ENCODE peak calls at places on chromosomes 5 and 9, in seven cellular contexts. One of them, this sample, is unnamed.

GRCh38 chr5:52837068-52837467 is 49.4 kb downstream of the ITGA1 start:
- DNase-seq in fibroblast of mammary gland: peak
- DNase-seq in HCT116: no peak
- DNase-seq in lower leg skin: no peak
- DNase-seq in AG10803: no peak
- DNase-seq in bronchial epithelial cell: no peak
- DNase-seq in progenitor cell of endocrine pancreas: no peak
- DNase-seq in this sample: no peak

GRCh38 chr5:102668220-102668930 is 86.7 kb upstream of the PAM start:
- DNase-seq in fibroblast of mammary gland: no peak
- DNase-seq in HCT116: no peak
- DNase-seq in lower leg skin: no peak
- DNase-seq in AG10803: no peak
- DNase-seq in bronchial epithelial cell: peak
- DNase-seq in progenitor cell of endocrine pancreas: no peak
- DNase-seq in this sample: no peak

GRCh38 chr5:7850241-7850532 is 746 bp downstream of the CFAP90 start:
- DNase-seq in fibroblast of mammary gland: no peak
- DNase-seq in HCT116: no peak
- DNase-seq in lower leg skin: no peak
- DNase-seq in AG10803: no peak
- DNase-seq in bronchial epithelial cell: no peak
- DNase-seq in progenitor cell of endocrine pancreas: no peak
- DNase-seq in this sample: no peak

GRCh38 chr5:50553560-50553984 is 112.5 kb upstream of the EMB start:
- DNase-seq in fibroblast of mammary gland: no peak
- DNase-seq in HCT116: no peak
- DNase-seq in lower leg skin: no peak
- DNase-seq in AG10803: no peak
- DNase-seq in bronchial epithelial cell: peak
- DNase-seq in progenitor cell of endocrine pancreas: no peak
- DNase-seq in this sample: no peak

GRCh38 chr5:133119233-133119711 is 67.5 kb downstream of the HSPA4 start:
- DNase-seq in fibroblast of mammary gland: no peak
- DNase-seq in HCT116: no peak
- DNase-seq in lower leg skin: peak
- DNase-seq in AG10803: no peak
- DNase-seq in bronchial epithelial cell: no peak
- DNase-seq in progenitor cell of endocrine pancreas: no peak
- DNase-seq in this sample: no peak

GRCh38 chr9:126122901-126123616 is 203.6 kb upstream of the MVB12B start:
- DNase-seq in fibroblast of mammary gland: no peak
- DNase-seq in HCT116: no peak
- DNase-seq in lower leg skin: peak
- DNase-seq in AG10803: no peak
- DNase-seq in bronchial epithelial cell: no peak
- DNase-seq in progenitor cell of endocrine pancreas: no peak
- DNase-seq in this sample: no peak

GRCh38 chr5:31385774-31386537 is 145.9 kb downstream of the DROSHA start:
- DNase-seq in fibroblast of mammary gland: peak
- DNase-seq in HCT116: no peak
- DNase-seq in lower leg skin: no peak
- DNase-seq in AG10803: no peak
- DNase-seq in bronchial epithelial cell: no peak
- DNase-seq in progenitor cell of endocrine pancreas: no peak
- DNase-seq in this sample: no peak

GRCh38 chr9:71767421-71768321 is 642 bp downstream of the CEMIP2 start:
- DNase-seq in fibroblast of mammary gland: peak
- DNase-seq in HCT116: no peak
- DNase-seq in lower leg skin: peak
- DNase-seq in AG10803: no peak
- DNase-seq in bronchial epithelial cell: no peak
- DNase-seq in progenitor cell of endocrine pancreas: no peak
- DNase-seq in this sample: no peak

GRCh38 chr9:95344735-95345134 is 27.2 kb upstream of the FANCC start:
- DNase-seq in fibroblast of mammary gland: no peak
- DNase-seq in HCT116: no peak
- DNase-seq in lower leg skin: no peak
- DNase-seq in AG10803: no peak
- DNase-seq in bronchial epithelial cell: no peak
- DNase-seq in progenitor cell of endocrine pancreas: no peak
- DNase-seq in this sample: no peak

GRCh38 chr5:98772415-98773213 is 849 bp upstream of the RGMB start:
- DNase-seq in fibroblast of mammary gland: no peak
- DNase-seq in HCT116: peak
- DNase-seq in lower leg skin: peak
- DNase-seq in AG10803: no peak
- DNase-seq in bronchial epithelial cell: peak
- DNase-seq in progenitor cell of endocrine pancreas: peak
- DNase-seq in this sample: no peak

GRCh38 chr5:98774192-98775046 is 956 bp downstream of the RGMB start:
- DNase-seq in fibroblast of mammary gland: peak
- DNase-seq in HCT116: no peak
- DNase-seq in lower leg skin: peak
- DNase-seq in AG10803: peak
- DNase-seq in bronchial epithelial cell: peak
- DNase-seq in progenitor cell of endocrine pancreas: peak
- DNase-seq in this sample: no peak

GRCh38 chr5:98775246-98775961 is 1.9 kb downstream of the RGMB start:
- DNase-seq in fibroblast of mammary gland: no peak
- DNase-seq in HCT116: no peak
- DNase-seq in lower leg skin: no peak
- DNase-seq in AG10803: no peak
- DNase-seq in bronchial epithelial cell: no peak
- DNase-seq in progenitor cell of endocrine pancreas: no peak
- DNase-seq in this sample: no peak

GRCh38 chr5:98773214-98773463 is 324 bp upstream of the RGMB start:
- DNase-seq in fibroblast of mammary gland: no peak
- DNase-seq in HCT116: no peak
- DNase-seq in lower leg skin: no peak
- DNase-seq in AG10803: no peak
- DNase-seq in bronchial epithelial cell: no peak
- DNase-seq in progenitor cell of endocrine pancreas: no peak
- DNase-seq in this sample: no peak

DNA sequence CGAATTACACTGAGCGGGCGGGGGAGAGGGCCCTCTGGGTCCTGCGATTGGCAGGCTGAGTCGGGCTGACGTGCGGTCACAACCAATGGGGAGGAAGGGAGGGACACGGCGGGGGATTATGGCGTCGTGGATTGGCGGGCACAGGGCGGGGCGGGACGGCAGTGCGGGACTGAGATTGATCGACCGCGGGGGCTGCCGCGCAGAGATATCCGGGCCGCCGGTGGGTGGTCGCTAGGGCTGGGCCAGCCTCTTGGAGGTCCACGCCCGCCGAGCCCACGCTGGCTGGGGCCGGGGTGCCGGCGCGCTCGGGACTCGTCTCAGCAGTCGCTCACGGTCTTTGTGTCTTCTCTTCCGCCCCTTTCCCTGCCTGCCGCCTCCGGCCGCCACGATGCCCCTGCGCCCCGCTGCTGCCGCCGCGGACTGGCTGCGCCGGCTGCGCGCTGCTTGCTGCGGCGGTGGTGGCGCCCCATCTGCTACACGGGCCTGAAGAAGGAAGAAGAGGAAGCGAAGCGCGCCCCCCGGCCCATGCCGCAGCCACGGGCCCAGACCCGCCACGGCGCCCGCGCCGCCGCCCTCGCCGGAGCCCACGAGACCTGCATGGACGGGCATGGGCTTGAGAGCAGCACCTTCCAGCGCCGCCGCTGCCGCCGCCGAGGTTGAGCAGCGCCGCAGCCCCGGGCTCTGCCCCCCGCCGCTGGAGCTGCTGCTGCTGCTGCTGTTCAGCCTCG is at the start of gene RGMB:
- DNase-seq in fibroblast of mammary gland: peak
- DNase-seq in HCT116: peak
- DNase-seq in lower leg skin: peak
- DNase-seq in AG10803: peak
- DNase-seq in bronchial epithelial cell: peak
- DNase-seq in progenitor cell of endocrine pancreas: peak
- DNase-seq in this sample: peak
- TF ChIP-seq CTCF in fibroblast of mammary gland: no peak
- TF ChIP-seq CTCF in HCT116: no peak
- TF ChIP-seq CTCF in lower leg skin: no peak
- TF ChIP-seq CTCF in AG10803: no peak
- TF ChIP-seq CTCF in bronchial epithelial cell: no peak
- TF ChIP-seq CTCF in progenitor cell of endocrine pancreas: no peak
- TF ChIP-seq CTCF in this sample: peak

GRCh38 chr5:115888027-115888426 is 46.3 kb downstream of the AP3S1 start:
- DNase-seq in fibroblast of mammary gland: peak
- DNase-seq in HCT116: peak
- DNase-seq in lower leg skin: no peak
- DNase-seq in AG10803: peak
- DNase-seq in bronchial epithelial cell: peak
- DNase-seq in progenitor cell of endocrine pancreas: no peak
- DNase-seq in this sample: peak
- TF ChIP-seq CTCF in fibroblast of mammary gland: no peak
- TF ChIP-seq CTCF in HCT116: no peak
- TF ChIP-seq CTCF in lower leg skin: no peak
- TF ChIP-seq CTCF in AG10803: peak
- TF ChIP-seq CTCF in bronchial epithelial cell: no peak
- TF ChIP-seq CTCF in progenitor cell of endocrine pancreas: no peak
- TF ChIP-seq CTCF in this sample: peak

GRCh38 chr9:34271618-34272017 is 57.5 kb downstream of the KIF24 start:
- DNase-seq in fibroblast of mammary gland: no peak
- DNase-seq in HCT116: no peak
- DNase-seq in lower leg skin: no peak
- DNase-seq in AG10803: no peak
- DNase-seq in bronchial epithelial cell: no peak
- DNase-seq in progenitor cell of endocrine pancreas: no peak
- DNase-seq in this sample: no peak

GRCh38 chr9:34279431-34279830 is 49.6 kb downstream of the KIF24 start:
- DNase-seq in fibroblast of mammary gland: peak
- DNase-seq in HCT116: no peak
- DNase-seq in lower leg skin: no peak
- DNase-seq in AG10803: no peak
- DNase-seq in bronchial epithelial cell: peak
- DNase-seq in progenitor cell of endocrine pancreas: no peak
- DNase-seq in this sample: no peak

GRCh38 chr9:34275811-34276210 is 53.3 kb downstream of the KIF24 start:
- DNase-seq in fibroblast of mammary gland: no peak
- DNase-seq in HCT116: no peak
- DNase-seq in lower leg skin: no peak
- DNase-seq in AG10803: no peak
- DNase-seq in bronchial epithelial cell: no peak
- DNase-seq in progenitor cell of endocrine pancreas: no peak
- DNase-seq in this sample: no peak

GRCh38 chr9:34272146-34272545 is 56.9 kb downstream of the KIF24 start:
- DNase-seq in fibroblast of mammary gland: peak
- DNase-seq in HCT116: no peak
- DNase-seq in lower leg skin: no peak
- DNase-seq in AG10803: peak
- DNase-seq in bronchial epithelial cell: no peak
- DNase-seq in progenitor cell of endocrine pancreas: no peak
- DNase-seq in this sample: no peak

GRCh38 chr9:34276772-34277171 is 52.3 kb downstream of the KIF24 start:
- DNase-seq in fibroblast of mammary gland: no peak
- DNase-seq in HCT116: no peak
- DNase-seq in lower leg skin: no peak
- DNase-seq in AG10803: peak
- DNase-seq in bronchial epithelial cell: no peak
- DNase-seq in progenitor cell of endocrine pancreas: no peak
- DNase-seq in this sample: no peak
- TF ChIP-seq CTCF in fibroblast of mammary gland: no peak
- TF ChIP-seq CTCF in HCT116: no peak
- TF ChIP-seq CTCF in lower leg skin: no peak
- TF ChIP-seq CTCF in AG10803: no peak
- TF ChIP-seq CTCF in bronchial epithelial cell: no peak
- TF ChIP-seq CTCF in progenitor cell of endocrine pancreas: no peak
- TF ChIP-seq CTCF in this sample: no peak

GRCh38 chr9:108812388-108812787 is 43.4 kb downstream of the ACTL7B start:
- DNase-seq in fibroblast of mammary gland: no peak
- DNase-seq in HCT116: no peak
- DNase-seq in lower leg skin: no peak
- DNase-seq in AG10803: no peak
- DNase-seq in bronchial epithelial cell: no peak
- DNase-seq in progenitor cell of endocrine pancreas: no peak
- DNase-seq in this sample: no peak
- TF ChIP-seq CTCF in fibroblast of mammary gland: no peak
- TF ChIP-seq CTCF in HCT116: no peak
- TF ChIP-seq CTCF in lower leg skin: no peak
- TF ChIP-seq CTCF in AG10803: no peak
- TF ChIP-seq CTCF in bronchial epithelial cell: no peak
- TF ChIP-seq CTCF in progenitor cell of endocrine pancreas: no peak
- TF ChIP-seq CTCF in this sample: no peak

DNA sequence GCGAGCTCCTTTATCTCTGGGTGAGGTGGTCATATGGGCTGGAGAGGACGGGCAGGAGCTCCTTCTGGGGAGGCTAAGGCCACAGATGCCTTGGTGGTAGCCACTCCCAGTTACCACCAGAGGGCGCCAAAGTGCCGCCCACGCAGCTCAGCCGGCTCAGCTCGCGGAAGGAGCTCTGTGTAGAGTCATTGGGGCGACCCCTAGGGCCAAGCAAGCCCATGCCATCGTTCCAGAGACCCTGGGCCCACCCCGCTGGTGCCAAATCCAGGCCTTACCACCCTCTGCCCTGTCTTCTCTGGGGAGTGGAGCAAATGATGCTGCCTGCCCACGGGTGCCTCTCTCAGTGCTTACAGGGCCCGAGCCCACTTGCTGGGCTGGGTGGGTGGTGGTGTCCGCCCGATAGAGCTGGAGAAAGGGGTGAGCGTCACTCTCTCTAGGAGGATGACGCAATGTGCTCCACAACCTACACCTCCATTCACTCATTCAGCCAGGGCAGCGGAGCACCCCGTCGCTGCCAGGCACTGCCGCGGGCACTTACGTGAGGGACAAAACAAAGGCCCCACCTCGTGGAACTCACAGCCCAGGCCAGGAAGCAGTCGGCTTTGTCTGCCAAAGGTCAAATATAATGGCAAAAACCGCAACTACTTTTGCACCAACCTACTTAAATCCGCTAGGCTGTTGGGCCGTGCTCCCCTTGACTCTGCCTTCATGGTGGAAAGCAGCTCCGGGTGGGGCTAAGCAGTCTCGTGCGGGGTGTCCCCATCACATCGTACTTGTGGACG is 13.8 kb downstream of the TSPAN17 start:
- DNase-seq in fibroblast of mammary gland: peak
- DNase-seq in HCT116: peak
- DNase-seq in lower leg skin: peak
- DNase-seq in AG10803: peak
- DNase-seq in bronchial epithelial cell: peak
- DNase-seq in progenitor cell of endocrine pancreas: peak
- DNase-seq in this sample: peak
- TF ChIP-seq CTCF in fibroblast of mammary gland: peak
- TF ChIP-seq CTCF in HCT116: peak
- TF ChIP-seq CTCF in lower leg skin: no peak
- TF ChIP-seq CTCF in AG10803: peak
- TF ChIP-seq CTCF in bronchial epithelial cell: peak
- TF ChIP-seq CTCF in progenitor cell of endocrine pancreas: peak
- TF ChIP-seq CTCF in this sample: peak

GRCh38 chr9:10045598-10045997 is 567.2 kb downstream of the PTPRD start:
- DNase-seq in fibroblast of mammary gland: peak
- DNase-seq in HCT116: no peak
- DNase-seq in lower leg skin: no peak
- DNase-seq in AG10803: no peak
- DNase-seq in bronchial epithelial cell: peak
- DNase-seq in progenitor cell of endocrine pancreas: no peak
- DNase-seq in this sample: peak
- TF ChIP-seq CTCF in fibroblast of mammary gland: peak
- TF ChIP-seq CTCF in HCT116: no peak
- TF ChIP-seq CTCF in lower leg skin: no peak
- TF ChIP-seq CTCF in AG10803: peak
- TF ChIP-seq CTCF in bronchial epithelial cell: peak
- TF ChIP-seq CTCF in progenitor cell of endocrine pancreas: peak
- TF ChIP-seq CTCF in this sample: peak

GRCh38 chr5:150065346-150065745 is 21.0 kb downstream of the CSF1R start:
- DNase-seq in fibroblast of mammary gland: peak
- DNase-seq in HCT116: no peak
- DNase-seq in lower leg skin: no peak
- DNase-seq in AG10803: peak
- DNase-seq in bronchial epithelial cell: no peak
- DNase-seq in progenitor cell of endocrine pancreas: no peak
- DNase-seq in this sample: peak
- TF ChIP-seq CTCF in fibroblast of mammary gland: no peak
- TF ChIP-seq CTCF in HCT116: no peak
- TF ChIP-seq CTCF in lower leg skin: no peak
- TF ChIP-seq CTCF in AG10803: no peak
- TF ChIP-seq CTCF in bronchial epithelial cell: no peak
- TF ChIP-seq CTCF in progenitor cell of endocrine pancreas: no peak
- TF ChIP-seq CTCF in this sample: peak

This sample was measured in HFFc6.